ENCODE peak calls at places on chromosomes 3 and 15, in nine cellular contexts. X, D, B, U, Q, C, E, A and K are unnamed samples.
A peak's percentile ranks its signal among the peaks of the same experiment; 100 is the strongest.

GRCh38 chr15:79900087-79900486 is 3.3 kb upstream of the MTHFS start:
- DNase-seq in X (no peak), D (no peak), B (no peak), U (no peak), Q (no peak), C (no peak), E (no peak), A (no peak), K (no peak)

GRCh38 chr3:45611619-45612018 is 17.1 kb downstream of the LIMD1 start:
- DNase-seq in X (no peak), D (peak; percentile 74), B (no peak), U (no peak), Q (peak; percentile 61), C (no peak), E (no peak), A (no peak), K (no peak)

GRCh38 chr3:106423321-106424225 is 554.8 kb upstream of the CBLB start:
- DNase-seq in X (peak; percentile 56), D (no peak), B (no peak), U (no peak), Q (no peak), C (peak; percentile 57), E (no peak), A (peak; percentile 18), K (no peak)

GRCh38 chr3:3853584-3853983 is 54.4 kb downstream of the LRRN1 start:
- DNase-seq in X (no peak), D (no peak), B (no peak), U (no peak), Q (no peak), C (no peak), E (no peak), A (no peak), K (no peak)

GRCh38 chr15:38217788-38218609 is 34.6 kb upstream of the SPRED1 start:
- DNase-seq in X (peak; percentile 30), D (no peak), B (no peak), U (no peak), Q (no peak), C (peak; percentile 92), E (no peak), A (peak; percentile 5), K (no peak)

GRCh38 chr3:16252243-16252978 is 12.3 kb downstream of the DPH3 start:
- DNase-seq in X (no peak), D (no peak), B (no peak), U (no peak), Q (peak; percentile 91), C (no peak), E (no peak), A (no peak), K (no peak)

GRCh38 chr3:126102530-126102951 is 18.6 kb upstream of the SLC41A3 start:
- DNase-seq in X (no peak), D (no peak), B (no peak), U (no peak), Q (no peak), C (no peak), E (no peak), A (peak; percentile 81), K (peak; percentile 76)

GRCh38 chr3:104909188-104909587 is 457.5 kb upstream of the ALCAM start:
- DNase-seq in X (peak; percentile 64), D (no peak), B (no peak), U (no peak), Q (no peak), C (peak; percentile 5), E (peak; percentile 56), A (peak; percentile 71), K (no peak)

GRCh38 chr3:108437439-108437838 is 73.0 kb downstream of the MYH15 start:
- DNase-seq in X (no peak), D (no peak), B (no peak), U (no peak), Q (no peak), C (peak; percentile 0), E (no peak), A (no peak), K (no peak)

GRCh38 chr15:77702211-77702957 is 69.7 kb upstream of the LINGO1 start:
- DNase-seq in X (peak; percentile 39), D (peak; percentile 91), B (peak; percentile 87), U (peak; percentile 52), Q (no peak), C (peak; percentile 48), E (no peak), A (no peak), K (no peak)

GRCh38 chr15:53586815-53587214 is 172.6 kb downstream of the WDR72 start:
- DNase-seq in X (peak; percentile 3), D (peak; percentile 82), B (peak; percentile 81), U (no peak), Q (peak; percentile 37), C (peak; percentile 65), E (peak; percentile 65), A (no peak), K (no peak)

DNA sequence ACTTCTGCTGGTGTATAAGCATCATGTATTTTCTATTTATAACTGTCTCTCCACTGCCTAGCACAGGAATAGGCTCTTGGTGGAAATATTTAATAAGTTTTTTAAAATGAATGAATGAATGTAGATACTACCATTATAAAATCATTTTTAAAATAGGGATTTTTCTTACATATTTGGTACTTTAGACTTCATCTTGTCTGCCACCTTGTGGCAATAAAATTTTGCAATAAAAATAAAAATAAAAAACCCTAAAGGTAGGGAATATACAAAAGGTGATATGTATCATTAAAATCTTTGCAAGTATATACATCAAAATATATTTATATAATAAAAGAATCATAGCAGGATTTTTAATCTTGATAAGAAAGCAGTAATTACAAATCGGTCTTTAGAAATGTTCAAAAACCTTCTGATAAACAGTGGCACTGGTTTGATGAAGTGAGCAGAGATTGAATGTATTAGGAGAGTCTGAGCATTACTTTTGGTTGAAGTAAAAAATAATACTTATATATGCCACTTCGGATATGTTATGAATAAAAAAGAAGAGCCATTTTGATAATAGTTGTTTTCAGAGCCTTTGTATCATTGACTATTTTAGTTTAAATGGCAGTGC is 95.2 kb downstream of the SPATA16 start:
- DNase-seq in X (peak; percentile 35), D (no peak), B (no peak), U (no peak), Q (no peak), C (no peak), E (no peak), A (no peak), K (no peak)
- TF ChIP-seq CTCF in X (peak; percentile 34), D (peak; percentile 53), B (peak; percentile 61), U (peak; percentile 33), Q (no peak), C (peak; percentile 27), E (no peak), A (peak; percentile 36), K (peak; percentile 61)

GRCh38 chr3:122679467-122680291 is 960 bp upstream of the PARP14 start:
- DNase-seq in X (peak; percentile 28), D (peak; percentile 28), B (peak; percentile 29), U (peak; percentile 16), Q (no peak), C (peak; percentile 55), E (peak; percentile 49), A (peak; percentile 9), K (no peak)

GRCh38 chr3:122681294-122682015 is 816 bp downstream of the PARP14 start:
- DNase-seq in X (peak; percentile 5), D (no peak), B (peak; percentile 47), U (no peak), Q (no peak), C (no peak), E (no peak), A (no peak), K (no peak)

GRCh38 chr3:122679085-122679466 is 1.6 kb upstream of the PARP14 start:
- DNase-seq in X (peak; percentile 84), D (peak; percentile 81), B (peak; percentile 81), U (peak; percentile 69), Q (peak; percentile 64), C (peak; percentile 86), E (peak; percentile 89), A (peak; percentile 76), K (peak; percentile 90)

GRCh38 chr3:122682016-122682374 is 1.4 kb downstream of the PARP14 start:
- DNase-seq in X (no peak), D (no peak), B (no peak), U (no peak), Q (no peak), C (no peak), E (no peak), A (no peak), K (no peak)

GRCh38 chr3:122680381-122681293 is at the start of gene PARP14:
- DNase-seq in X (peak; percentile 73), D (peak; percentile 60), B (peak; percentile 67), U (peak; percentile 35), Q (peak; percentile 55), C (peak; percentile 80), E (peak; percentile 75), A (peak; percentile 61), K (peak; percentile 90)
- TF ChIP-seq CTCF in X (no peak), D (no peak), B (no peak), U (no peak), Q (peak; percentile 22), C (no peak), E (no peak), A (no peak), K (no peak)

DNA sequence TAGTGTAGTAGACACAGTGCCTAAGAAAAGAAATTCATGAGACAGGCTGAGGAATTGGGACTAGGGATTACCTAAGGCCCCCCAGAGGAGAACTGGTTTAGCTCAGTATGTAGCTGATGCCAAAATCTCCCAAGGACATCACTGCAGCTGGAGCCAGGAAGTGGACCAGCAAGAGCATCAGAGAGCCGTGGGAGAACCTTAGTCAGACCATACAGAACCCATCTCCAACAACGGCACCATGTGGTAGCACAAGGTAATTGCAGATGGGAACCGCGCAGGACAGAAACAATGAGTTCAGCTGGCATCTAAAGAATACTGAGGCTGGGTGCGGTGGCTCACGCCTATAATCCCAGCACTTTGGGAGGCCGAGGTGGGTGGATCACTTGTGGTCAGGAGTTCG is 81.7 kb downstream of the WNT5A start:
- DNase-seq in X (peak; percentile 35), D (peak; percentile 69), B (peak; percentile 86), U (no peak), Q (no peak), C (peak; percentile 52), E (peak; percentile 3), A (peak; percentile 6), K (no peak)
- TF ChIP-seq CTCF in X (peak; percentile 39), D (peak; percentile 75), B (peak; percentile 85), U (no peak), Q (peak; percentile 30), C (no peak), E (peak; percentile 26), A (no peak), K (no peak)

DNA sequence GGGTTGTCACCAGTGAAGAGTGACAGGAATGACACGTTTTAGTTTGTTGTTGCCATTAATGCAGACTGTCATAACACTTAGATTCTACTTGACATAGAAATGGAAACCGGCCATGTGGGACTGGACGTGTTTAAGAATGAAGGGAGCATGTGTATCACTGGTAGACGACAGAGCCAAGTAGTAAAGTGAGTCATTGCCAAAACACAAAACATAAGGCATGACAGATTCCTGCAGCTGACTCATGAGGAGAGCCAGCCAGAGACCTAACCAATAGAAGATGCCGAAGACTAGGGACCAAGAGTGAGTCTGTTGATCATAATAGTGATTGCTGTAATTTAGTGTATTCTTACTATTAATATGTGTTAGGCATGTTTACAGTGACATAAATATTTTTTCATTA is 106.1 kb upstream of the PLAAT1 start:
- DNase-seq in X (peak; percentile 23), D (no peak), B (no peak), U (no peak), Q (no peak), C (peak; percentile 83), E (peak; percentile 19), A (peak; percentile 84), K (no peak)
- TF ChIP-seq CTCF in X (no peak), D (no peak), B (no peak), U (no peak), Q (no peak), C (no peak), E (no peak), A (no peak), K (no peak)